ENCODE peak calls at places on chromosomes 13 and 19, in seven cellular contexts. T is CD8-positive, alpha-beta memory T cell; V is effector memory CD4-positive, alpha-beta T cell; J is ascending aorta; F is psoas muscle; E is RWPE1; B is HCT116. Z is an unnamed sample.

GRCh38 chr13:39684531-39685137 is 29.2 kb downstream of the COG6 start:
- DNase-seq in J (no peak), T (peak), B (peak), F (no peak), V (no peak), E (peak), Z (no peak)

GRCh38 chr19:36028313-36029041 is 4.2 kb downstream of the CLIP3 start:
- DNase-seq in E (no peak), J (no peak), B (no peak), V (no peak), T (no peak), F (no peak), Z (no peak)

GRCh38 chr13:66992683-66993082 is 237.5 kb downstream of the PCDH9 start:
- DNase-seq in T (no peak), V (no peak), F (no peak), B (no peak), J (no peak), E (no peak), Z (no peak)

GRCh38 chr13:48176781-48177180 is 56.2 kb upstream of the ITM2B start:
- DNase-seq in E (no peak), V (no peak), J (no peak), T (no peak), B (no peak), F (no peak), Z (no peak)

GRCh38 chr13:26679411-26679810 is 81.2 kb downstream of the GPR12 start:
- DNase-seq in E (no peak), T (no peak), B (no peak), F (no peak), J (no peak), V (no peak), Z (peak)

GRCh38 chr13:72198967-72199601 is 332.1 kb upstream of the DACH1 start:
- DNase-seq in B (no peak), V (no peak), T (no peak), E (no peak), F (no peak), J (no peak), Z (no peak)

GRCh38 chr13:23609414-23610186 is 39.4 kb downstream of the TNFRSF19 start:
- DNase-seq in E (no peak), T (no peak), V (no peak), J (no peak), B (no peak), F (no peak), Z (no peak)

GRCh38 chr19:33698576-33699435 is 77.1 kb downstream of the CHST8 start:
- DNase-seq in F (no peak), J (no peak), E (no peak), B (no peak), V (no peak), T (no peak), Z (no peak)

GRCh38 chr19:2613507-2614295 is 88.8 kb downstream of the GNG7 start:
- DNase-seq in F (peak), E (no peak), V (no peak), J (no peak), B (no peak), T (peak), Z (no peak)

GRCh38 chr13:20441879-20442278 is 83.8 kb downstream of the CRYL1 start:
- DNase-seq in T (no peak), J (no peak), V (no peak), E (peak), B (peak), F (no peak), Z (peak)

GRCh38 chr13:87887459-87888123 is 216.4 kb downstream of the SLITRK5 start:
- DNase-seq in T (no peak), B (no peak), F (no peak), V (no peak), E (no peak), J (no peak), Z (no peak)

GRCh38 chr19:55647732-55648656 is at the start of gene CCDC106:
- DNase-seq in B (no peak), E (peak), J (peak), F (peak), T (no peak), V (no peak), Z (no peak)

GRCh38 chr19:5479958-5480357 is 24.7 kb downstream of the ZNRF4 start:
- DNase-seq in J (no peak), F (no peak), E (no peak), B (no peak), T (no peak), V (no peak), Z (no peak)

GRCh38 chr13:46995874-46996273 is 99.0 kb upstream of the HTR2A start:
- DNase-seq in B (no peak), J (no peak), F (no peak), V (no peak), T (no peak), E (no peak), Z (no peak)

GRCh38 chr19:38769635-38770211 is 3.6 kb downstream of the LGALS7 start:
- DNase-seq in B (peak), E (peak), T (peak), J (peak), F (peak), V (peak), Z (no peak)

GRCh38 chr19:39463403-39463802 is 17.2 kb upstream of the TIMM50 start:
- DNase-seq in F (no peak), T (no peak), V (no peak), J (no peak), E (no peak), B (no peak), Z (no peak)

GRCh38 chr13:110915874-110916670 is 1.2 kb upstream of the ANKRD10 start:
- DNase-seq in B (no peak), V (no peak), T (no peak), F (no peak), J (no peak), E (peak), Z (no peak)

DNA sequence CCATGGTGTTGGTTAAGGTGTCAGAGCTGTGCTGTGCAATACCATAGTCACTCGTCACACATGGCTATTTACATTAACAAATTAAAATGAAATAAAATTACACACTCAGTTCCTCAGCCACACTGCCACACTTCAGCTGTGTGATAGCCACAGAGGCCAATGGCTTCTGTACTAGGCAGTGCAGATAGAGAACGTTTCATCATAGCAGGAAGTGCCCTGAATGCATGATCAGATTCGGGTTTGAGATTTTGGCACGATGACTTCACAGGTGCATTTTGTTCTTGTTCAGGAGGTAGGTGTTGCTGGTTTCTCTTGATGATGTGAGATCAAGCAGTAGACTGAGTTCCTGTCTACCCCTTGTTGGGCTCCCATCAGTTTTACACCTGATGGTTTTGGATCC is 6.5 kb downstream of the ARMC6 start:
- DNase-seq in J (no peak), V (no peak), F (no peak), T (peak), B (no peak), E (no peak), Z (no peak)
- H3K27ac ChIP-seq in J (peak), V (no peak), F (no peak), T (no peak), B (no peak), E (no peak), Z (no peak)

GRCh38 chr19:42196011-42197001 is 21.2 kb downstream of the DEDD2 start:
- DNase-seq in V (no peak), T (no peak), J (no peak), F (no peak), E (no peak), B (no peak), Z (no peak)
- H3K27ac ChIP-seq in V (no peak), T (no peak), J (no peak), F (no peak), E (peak), B (no peak), Z (no peak)

GRCh38 chr19:47146920-47147319 is 16.3 kb downstream of the SAE1 start:
- DNase-seq in F (no peak), J (no peak), B (no peak), V (no peak), E (no peak), T (no peak), Z (no peak)
- H3K27ac ChIP-seq in F (no peak), J (no peak), B (peak), V (peak), E (no peak), T (no peak), Z (no peak)

GRCh38 chr19:57443121-57443696 is 8.1 kb downstream of the ZNF749 start:
- DNase-seq in F (no peak), T (no peak), V (no peak), B (no peak), J (no peak), E (no peak), Z (no peak)
- H3K27ac ChIP-seq in F (no peak), T (no peak), V (no peak), B (no peak), J (no peak), E (no peak), Z (no peak)

GRCh38 chr13:99986751-99987150 is 5.2 kb downstream of the ZIC2 start:
- DNase-seq in B (no peak), T (no peak), E (no peak), J (no peak), F (no peak), V (no peak), Z (no peak)
- H3K27ac ChIP-seq in B (no peak), T (no peak), E (no peak), J (no peak), F (no peak), V (no peak), Z (no peak)